ENCODE peak calls at places on chromosomes 1 and 21, in ten cellular contexts. J is BE2C; T is colonic mucosa; P is SK-N-SH; E is lung; W is CD8-positive, alpha-beta T cell; V is left ventricle myocardium inferior; X is GM12865; Y is CD8-positive, alpha-beta memory T cell; K is adipocyte. S is an unnamed sample.

GRCh38 chr1:201754353-201754752 is 74.6 kb upstream of the IPO9 start:
- DNase-seq in Y (no peak), P (no peak), E (no peak), J (no peak), X (no peak), W (no peak), T (no peak), V (no peak), K (no peak), S (no peak)

GRCh38 chr1:62131093-62131725 is 63.4 kb upstream of the L1TD1 start:
- DNase-seq in P (peak), Y (no peak), T (peak), E (no peak), K (peak), V (no peak), W (peak), X (peak), J (peak), S (no peak)

GRCh38 chr21:32412162-32412997 is at the start of gene EVA1C:
- DNase-seq in J (peak), X (no peak), Y (peak), P (peak), T (peak), K (peak), W (peak), E (peak), V (peak), S (no peak)

GRCh38 chr21:42222386-42222785 is 3.4 kb downstream of the ABCG1 start:
- DNase-seq in T (no peak), X (no peak), Y (no peak), K (no peak), W (no peak), P (no peak), V (no peak), J (no peak), E (no peak), S (no peak)

GRCh38 chr1:220786337-220787068 is at the start of gene MTARC1:
- DNase-seq in Y (no peak), T (peak), P (peak), W (no peak), J (peak), K (peak), V (peak), E (peak), X (peak), S (peak)

GRCh38 chr1:7899741-7900140 is 40.9 kb downstream of the TNFRSF9 start:
- DNase-seq in K (no peak), W (no peak), E (no peak), P (no peak), Y (no peak), X (no peak), J (no peak), V (no peak), T (no peak), S (no peak)

GRCh38 chr1:6638226-6638625 is 13.6 kb downstream of the THAP3 start:
- DNase-seq in P (no peak), Y (no peak), E (peak), V (peak), K (no peak), W (no peak), X (no peak), J (no peak), T (peak), S (no peak)

GRCh38 chr1:118253310-118253903 is 68.4 kb upstream of the SPAG17 start:
- DNase-seq in Y (no peak), X (no peak), J (no peak), W (no peak), V (no peak), E (no peak), T (no peak), K (no peak), P (no peak), S (no peak)

GRCh38 chr1:111597433-111597832 is 22.2 kb upstream of the RAP1A start:
- DNase-seq in K (peak), V (no peak), J (no peak), X (peak), T (no peak), E (no peak), W (no peak), P (no peak), Y (no peak), S (no peak)

GRCh38 chr1:180188103-180188506 is 33.4 kb downstream of the QSOX1 start:
- DNase-seq in T (peak), P (peak), X (peak), Y (no peak), E (no peak), V (no peak), J (peak), K (peak), W (no peak), S (peak)

GRCh38 chr1:171218661-171219060 is 29.6 kb upstream of the FMO1 start:
- DNase-seq in W (no peak), J (no peak), X (no peak), P (no peak), Y (no peak), E (no peak), V (no peak), K (peak), T (no peak), S (no peak)

GRCh38 chr1:205144751-205145150 is 23.0 kb upstream of the RBBP5 start:
- DNase-seq in E (no peak), K (peak), W (no peak), V (no peak), T (no peak), J (no peak), X (no peak), Y (no peak), P (no peak), S (no peak)

GRCh38 chr1:32888677-32889420 is 2.6 kb downstream of the HPCA start:
- DNase-seq in V (no peak), K (no peak), Y (no peak), E (no peak), X (no peak), P (no peak), W (no peak), J (no peak), T (no peak), S (no peak)

GRCh38 chr21:25688284-25689035 is 46.2 kb downstream of the ATP5PF start:
- DNase-seq in T (no peak), X (no peak), K (peak), V (no peak), J (no peak), W (no peak), E (no peak), P (no peak), Y (no peak), S (no peak)

GRCh38 chr1:201582261-201582951 is 43.5 kb downstream of the NAV1 start:
- DNase-seq in W (no peak), T (no peak), X (no peak), V (no peak), E (no peak), J (no peak), Y (no peak), P (peak), K (peak), S (no peak)

GRCh38 chr1:70458120-70458519 is 47.1 kb downstream of the CTH start:
- DNase-seq in V (no peak), X (no peak), P (no peak), K (no peak), E (no peak), W (no peak), T (no peak), Y (no peak), J (no peak), S (no peak)

GRCh38 chr1:243488459-243489163 is 232.8 kb downstream of the SDCCAG8 start:
- DNase-seq in W (no peak), P (no peak), E (no peak), X (no peak), V (no peak), K (no peak), T (no peak), J (peak), Y (no peak), S (no peak)

GRCh38 chr1:178168535-178168934 is 74.6 kb downstream of the RASAL2 start:
- DNase-seq in E (no peak), J (no peak), K (peak), V (no peak), X (no peak), W (no peak), Y (no peak), P (no peak), T (no peak), S (no peak)

GRCh38 chr1:9889411-9889810 is 20.7 kb downstream of the CTNNBIP1 start:
- DNase-seq in T (no peak), P (no peak), J (no peak), W (no peak), K (no peak), Y (no peak), V (no peak), E (no peak), X (no peak), S (no peak)

GRCh38 chr1:89757532-89757931 is 63.3 kb upstream of the LRRC8D start:
- DNase-seq in Y (peak), J (no peak), W (peak), P (peak), T (peak), K (no peak), E (peak), X (peak), V (peak), S (no peak)

GRCh38 chr1:55869050-55869449 is 653.9 kb upstream of the USP24 start:
- DNase-seq in T (no peak), K (peak), J (no peak), V (peak), E (peak), W (no peak), Y (no peak), P (no peak), X (no peak), S (no peak)

GRCh38 chr1:72013161-72013560 is 269.2 kb downstream of the NEGR1 start:
- DNase-seq in J (no peak), K (no peak), T (no peak), P (no peak), E (no peak), W (no peak), V (no peak), X (no peak), Y (no peak), S (no peak)

GRCh38 chr21:34649400-34649799 is 19.4 kb upstream of the CLIC6 start:
- DNase-seq in E (no peak), K (no peak), X (no peak), J (no peak), Y (no peak), T (no peak), V (no peak), W (no peak), P (no peak), S (no peak)

GRCh38 chr1:90045853-90046563 is 51.1 kb downstream of the ZNF326 start:
- DNase-seq in J (peak), Y (no peak), T (no peak), E (no peak), X (peak), P (peak), V (no peak), W (no peak), K (peak), S (no peak)

GRCh38 chr21:45981641-45982255 is at the start of gene COL6A1:
- DNase-seq in K (peak), Y (peak), V (peak), J (peak), P (peak), W (no peak), X (no peak), T (peak), E (no peak), S (no peak)

GRCh38 chr1:212721388-212722247 is 22.0 kb upstream of the BATF3 start:
- DNase-seq in K (peak), X (peak), T (no peak), P (no peak), Y (no peak), V (no peak), E (no peak), W (no peak), J (no peak), S (peak)

GRCh38 chr1:58813361-58813760 is 29.5 kb upstream of the JUN start:
- DNase-seq in Y (no peak), J (no peak), T (no peak), E (no peak), X (peak), P (no peak), K (no peak), W (no peak), V (no peak), S (no peak)

GRCh38 chr1:225567789-225568188 is 85.1 kb downstream of the ENAH start:
- DNase-seq in P (no peak), W (no peak), K (no peak), V (no peak), J (no peak), Y (no peak), E (no peak), X (no peak), T (no peak), S (no peak)

GRCh38 chr1:202085682-202086373 is 36.9 kb upstream of the GPR37L1 start:
- DNase-seq in T (peak), X (no peak), E (no peak), P (no peak), J (no peak), W (no peak), Y (no peak), K (peak), V (no peak), S (no peak)

GRCh38 chr1:27439150-27439549 is 46.7 kb downstream of the GPR3 start:
- DNase-seq in X (no peak), T (no peak), E (no peak), V (no peak), K (no peak), J (no peak), W (no peak), Y (no peak), P (no peak), S (no peak)
- H3K4me3 ChIP-seq in X (no peak), T (no peak), E (no peak), V (no peak), K (no peak), J (no peak), W (no peak), Y (no peak), P (no peak), S (no peak)

GRCh38 chr1:47569261-47569660 is 131.4 kb downstream of the FOXD2 start:
- DNase-seq in Y (no peak), J (no peak), P (no peak), K (no peak), T (no peak), V (no peak), X (no peak), E (no peak), W (no peak), S (no peak)
- H3K4me3 ChIP-seq in Y (no peak), J (no peak), P (no peak), K (no peak), T (no peak), V (no peak), X (no peak), E (no peak), W (no peak), S (no peak)

GRCh38 chr1:16213013-16213412 is 561 bp upstream of the ARHGEF19 start:
- DNase-seq in T (no peak), Y (no peak), P (no peak), W (no peak), X (no peak), V (no peak), E (no peak), J (no peak), K (no peak), S (no peak)
- H3K4me3 ChIP-seq in T (no peak), Y (no peak), P (no peak), W (no peak), X (no peak), V (no peak), E (no peak), J (no peak), K (no peak), S (no peak)

GRCh38 chr1:169144941-169145626 is 38.6 kb downstream of the ATP1B1 start:
- DNase-seq in E (no peak), T (no peak), P (no peak), Y (no peak), J (no peak), W (no peak), K (no peak), X (no peak), V (no peak), S (no peak)
- H3K4me3 ChIP-seq in E (no peak), T (no peak), P (no peak), Y (no peak), J (no peak), W (no peak), K (no peak), X (no peak), V (no peak), S (no peak)

GRCh38 chr1:23422955-23423354 is 1.6 kb downstream of the TCEA3 start:
- DNase-seq in W (no peak), K (peak), Y (peak), P (no peak), E (no peak), T (no peak), J (no peak), V (no peak), X (no peak), S (no peak)

GRCh38 chr1:23424171-23424959 is at the start of gene TCEA3:
- DNase-seq in Y (peak), X (no peak), W (peak), E (peak), J (no peak), P (peak), K (peak), T (peak), V (peak), S (no peak)

GRCh38 chr1:23421752-23422312 is 2.7 kb downstream of the TCEA3 start:
- DNase-seq in E (no peak), T (peak), V (no peak), X (no peak), Y (no peak), J (no peak), P (peak), W (no peak), K (peak), S (no peak)

GRCh38 chr1:23422313-23422877 is 2.2 kb downstream of the TCEA3 start:
- DNase-seq in X (peak), T (peak), K (peak), Y (peak), P (peak), W (peak), J (peak), V (peak), E (peak), S (no peak)

GRCh38 chr1:23423415-23424170 is 955 bp downstream of the TCEA3 start:
- DNase-seq in K (peak), W (peak), X (no peak), P (peak), J (peak), E (peak), V (no peak), T (peak), Y (peak), S (no peak)
- H3K4me3 ChIP-seq in K (peak), W (peak), X (no peak), P (no peak), J (no peak), E (peak), V (peak), T (peak), Y (peak), S (peak)

DNA sequence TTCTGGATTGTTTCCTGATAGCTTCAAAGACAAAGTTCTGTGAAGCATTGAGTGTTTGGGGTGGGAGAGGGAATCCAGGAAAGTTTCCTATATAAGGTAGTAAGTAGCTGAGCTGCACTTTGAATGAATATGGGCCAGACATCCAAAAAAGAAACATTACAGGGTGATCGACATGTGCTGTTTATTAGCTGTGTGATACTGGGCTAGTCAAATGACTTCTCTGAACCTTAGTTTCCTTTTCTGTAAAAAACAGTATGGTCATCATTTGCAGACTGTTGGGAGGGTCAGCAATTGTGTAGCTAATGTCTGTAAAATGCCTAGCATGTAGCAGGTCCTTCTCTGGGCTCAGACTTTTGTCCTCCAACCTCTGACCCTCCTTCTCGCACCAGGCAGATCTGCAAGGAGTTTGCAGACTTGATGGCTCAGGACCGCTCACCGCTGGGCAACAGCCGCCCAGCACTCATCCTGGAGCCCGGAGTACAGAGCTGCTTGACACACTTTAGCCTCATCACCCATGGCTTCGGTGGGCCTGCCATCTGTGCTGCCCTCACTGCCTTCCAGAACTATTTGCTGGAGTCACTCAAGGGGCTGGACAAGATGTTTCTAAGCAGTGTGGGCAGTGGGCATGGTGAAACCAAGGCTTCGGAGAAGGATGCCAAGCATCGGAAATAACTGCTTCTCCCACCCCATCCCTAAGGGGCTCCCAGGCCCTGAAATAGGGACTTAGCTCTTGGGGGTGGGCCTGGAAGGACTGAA is 21.1 kb downstream of the TFAP2E start:
- DNase-seq in J (no peak), E (no peak), T (no peak), K (no peak), W (no peak), P (no peak), X (no peak), Y (no peak), V (no peak), S (no peak)
- H3K4me3 ChIP-seq in J (no peak), E (no peak), T (no peak), K (no peak), W (no peak), P (no peak), X (no peak), Y (no peak), V (no peak), S (no peak)